ENCODE peak calls at places on chromosomes 2 and 18, in four cellular contexts. C is dorsolateral prefrontal cortex, J is suprapubic skin, U is AG04449. Y is an unnamed sample.

GRCh38 chr18:3368193-3368592 is 81.8 kb upstream of the TGIF1 start:
- DNase-seq in C (no peak), J (no peak), U (no peak), Y (no peak)

GRCh38 chr18:56161604-56162003 is 476.8 kb downstream of the TXNL1 start:
- DNase-seq in C (no peak), J (no peak), U (no peak), Y (no peak)

GRCh38 chr2:71746946-71747501 is 293.7 kb downstream of the DYSF start:
- DNase-seq in C (no peak), J (peak; percentile 70), U (no peak), Y (no peak)

GRCh38 chr18:51980101-51980500 is 359.9 kb upstream of the DCC start:
- DNase-seq in C (no peak), J (no peak), U (no peak), Y (no peak)

GRCh38 chr2:204743368-204743960 is 198.2 kb downstream of the PARD3B start:
- DNase-seq in C (no peak), J (no peak), U (no peak), Y (no peak)

GRCh38 chr18:64201781-64202180 is 52.9 kb upstream of the LINC00305 start:
- DNase-seq in C (no peak), J (no peak), U (no peak), Y (no peak)

GRCh38 chr2:130332271-130333073 is 10.2 kb upstream of the IMP4 start:
- DNase-seq in C (peak; percentile 65), J (peak; percentile 80), U (no peak), Y (peak; percentile 81)

GRCh38 chr18:72160504-72161445 is 383.4 kb downstream of the CBLN2 start:
- DNase-seq in C (no peak), J (no peak), U (no peak), Y (no peak)

GRCh38 chr2:26086779-26087178 is 52.9 kb downstream of the RAB10 start:
- DNase-seq in C (no peak), J (no peak), U (no peak), Y (no peak)

GRCh38 chr2:173952267-173953046 is 12.7 kb downstream of the SP3 start:
- DNase-seq in C (no peak), J (no peak), U (no peak), Y (no peak)
- TF ChIP-seq CTCF in C (no peak), J (no peak), U (no peak), Y (no peak)

DNA sequence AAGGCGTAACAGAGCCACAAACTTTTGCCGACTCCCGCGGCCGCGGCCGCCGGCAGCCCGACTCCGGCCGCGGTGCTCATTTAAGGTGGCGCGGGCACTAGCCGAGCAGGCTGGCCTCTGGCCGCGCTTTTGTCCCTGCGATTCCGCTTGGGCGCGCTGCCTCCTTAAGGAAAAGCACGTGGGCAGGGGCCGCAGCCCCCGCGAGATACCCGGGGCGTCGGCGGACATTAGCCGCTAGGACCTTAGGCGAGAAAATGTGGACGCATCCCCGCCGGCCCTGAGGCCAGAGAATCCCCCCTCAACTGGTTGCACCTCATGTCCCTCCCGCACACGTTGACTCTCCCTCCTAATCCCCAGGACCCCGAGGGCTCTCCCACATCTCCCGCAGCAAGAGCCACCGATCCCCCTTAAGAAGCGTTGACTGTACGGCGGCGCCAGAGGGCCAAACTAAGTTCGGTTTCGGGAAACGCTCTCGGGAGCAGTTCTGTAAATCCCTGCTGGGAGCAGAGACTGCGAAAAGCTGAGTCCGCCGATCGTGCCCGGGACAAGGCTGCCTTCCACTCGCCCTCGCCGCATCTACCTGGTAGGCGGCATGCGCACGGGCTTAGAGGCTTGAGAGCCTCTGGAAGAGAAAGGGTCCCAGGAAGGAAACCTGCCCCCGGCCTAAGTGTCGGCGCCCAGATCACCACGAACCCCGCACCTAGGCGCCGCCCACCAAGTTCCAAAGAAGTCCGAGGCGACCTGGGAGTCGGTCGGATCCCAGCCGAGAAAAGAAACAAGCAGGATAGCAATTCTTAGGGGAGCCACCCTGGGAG is 1.8 kb upstream of the SATB2 start:
- DNase-seq in C (peak; percentile 93), J (peak; percentile 91), U (peak; percentile 67), Y (peak; percentile 90)
- TF ChIP-seq CTCF in C (peak; percentile 12), J (no peak), U (no peak), Y (no peak)

DNA sequence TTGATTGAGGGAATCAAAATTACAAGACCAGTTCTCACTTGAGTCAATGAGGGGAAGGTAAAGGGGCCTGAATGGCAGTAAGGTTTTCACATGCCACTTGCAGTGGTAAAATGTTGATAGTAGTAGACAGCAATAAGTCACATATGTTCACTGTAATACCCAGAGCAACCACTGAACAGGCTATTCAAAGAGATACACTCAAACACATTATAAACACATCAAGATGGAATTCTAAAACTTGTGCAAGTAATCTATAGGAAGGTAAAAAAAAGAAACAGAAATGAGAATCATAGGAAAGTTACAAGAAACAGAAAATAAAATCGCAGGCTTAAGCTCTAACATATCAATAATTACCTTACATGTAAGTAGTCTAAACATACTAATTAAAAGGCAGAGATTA is 86.6 kb upstream of the AFF3 start:
- DNase-seq in C (no peak), J (no peak), U (no peak), Y (no peak)
- TF ChIP-seq CTCF in C (no peak), J (no peak), U (no peak), Y (peak; percentile 60)

DNA sequence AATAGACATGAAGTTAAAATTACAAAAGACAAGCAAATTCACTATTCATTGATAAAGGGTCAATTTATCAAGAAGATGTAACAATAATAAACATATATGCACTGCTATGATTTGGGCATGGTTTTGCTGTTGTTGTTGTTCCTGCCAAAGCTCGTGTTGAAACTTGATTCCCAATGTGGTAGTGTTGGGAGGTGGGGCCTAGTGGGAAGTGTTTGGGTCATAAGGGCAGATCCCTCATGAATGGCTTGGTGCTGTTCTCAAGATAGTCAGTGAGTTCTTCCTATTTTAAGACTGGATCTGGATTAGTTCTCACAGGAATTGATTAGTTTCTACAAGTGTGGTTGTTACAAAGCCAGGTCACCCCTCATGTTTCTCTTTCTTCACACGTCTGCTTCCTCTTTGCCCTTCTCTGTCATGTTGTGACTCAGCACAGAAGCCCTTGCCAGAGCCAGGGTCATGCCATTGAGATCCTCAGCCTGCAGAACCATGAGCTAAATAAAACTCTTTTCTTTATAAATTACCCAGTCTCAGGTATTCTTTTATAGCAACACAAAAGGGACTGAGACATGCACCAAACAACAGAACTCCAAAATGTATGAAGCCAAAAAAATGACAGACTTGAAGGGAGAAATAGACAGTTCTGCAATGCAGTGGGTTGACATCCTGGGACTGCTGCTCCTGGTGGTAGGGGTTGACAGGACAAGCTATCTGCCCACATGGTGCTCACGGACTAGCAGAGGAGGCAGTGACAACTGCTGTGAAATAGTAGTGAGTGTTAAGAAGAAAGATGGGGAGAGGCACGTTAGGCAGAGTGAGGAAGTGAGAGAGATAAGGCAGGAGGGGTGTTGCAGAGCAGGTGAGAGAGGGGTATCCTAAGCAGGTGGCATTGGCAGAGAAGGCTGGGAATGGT is 18.6 kb upstream of the SKA1 start:
- DNase-seq in C (no peak), J (no peak), U (no peak), Y (no peak)
- TF ChIP-seq CTCF in C (no peak), J (no peak), U (no peak), Y (no peak)

GRCh38 chr2:95010697-95011096 is 14.8 kb upstream of the MAL start:
- DNase-seq in C (no peak), J (no peak), U (no peak), Y (no peak)
- TF ChIP-seq CTCF in C (no peak), J (no peak), U (no peak), Y (no peak)

GRCh38 chr2:217609952-217610351 is 392.8 kb downstream of the TNS1 start:
- DNase-seq in C (no peak), J (no peak), U (no peak), Y (no peak)

GRCh38 chr2:217612920-217613319 is 389.9 kb downstream of the TNS1 start:
- DNase-seq in C (no peak), J (no peak), U (no peak), Y (no peak)

GRCh38 chr2:217610411-217610814 is 392.4 kb downstream of the TNS1 start:
- DNase-seq in C (no peak), J (no peak), U (no peak), Y (no peak)

GRCh38 chr2:217611626-217612127 is 391.1 kb downstream of the TNS1 start:
- DNase-seq in C (no peak), J (no peak), U (no peak), Y (no peak)

GRCh38 chr2:217611056-217611455 is 391.7 kb downstream of the TNS1 start:
- DNase-seq in C (no peak), J (no peak), U (no peak), Y (no peak)
- TF ChIP-seq CTCF in C (no peak), J (no peak), U (no peak), Y (no peak)

GRCh38 chr2:149184994-149185393 is 145.4 kb upstream of the LYPD6 start:
- DNase-seq in C (no peak), J (no peak), U (no peak), Y (no peak)
- TF ChIP-seq CTCF in C (no peak), J (no peak), U (no peak), Y (no peak)

Y was measured in type B pancreatic cell.